ENCODE peak calls at places on chromosome 18, in nine cellular contexts. M is PC-9; T is GM23248; D is heart right ventricle; F is upper lobe of right lung; U is naive thymus-derived CD4-positive, alpha-beta T cell; N is Panc1; Z is ovary; S is H9. B is an unnamed sample. For H3K27me3 and H3K4me1, the result is how much of the 10 kb centered on the place peaks cover.

GRCh38 chr18:3814840-3815239 is 364.9 kb downstream of the TGIF1 start:
- DNase-seq in M (no peak), T (peak), D (no peak), F (no peak), U (no peak), N (no peak), Z (no peak), S (no peak), B (no peak)

GRCh38 chr18:26549103-26549485 is 741 bp upstream of the KCTD1 start:
- DNase-seq in M (peak), T (peak), D (peak), F (peak), U (peak), N (no peak), Z (no peak), S (no peak), B (no peak)

GRCh38 chr18:46333371-46334199 is 229.4 kb downstream of the HAUS1 start:
- DNase-seq in M (peak), T (peak), D (peak), F (peak), U (peak), N (no peak), Z (no peak), S (no peak), B (no peak)

GRCh38 chr18:58106674-58107058 is 62.6 kb downstream of the NEDD4L start:
- DNase-seq in M (no peak), T (no peak), D (no peak), F (no peak), U (no peak), N (no peak), Z (no peak), S (no peak), B (no peak)

GRCh38 chr18:53702480-53702879 is 522.0 kb downstream of the MBD2 start:
- DNase-seq in M (no peak), T (no peak), D (no peak), F (no peak), U (no peak), N (no peak), Z (no peak), S (no peak), B (no peak)

GRCh38 chr18:68735498-68736343 is 20.8 kb upstream of the TMX3 start:
- DNase-seq in M (peak), T (peak), D (no peak), F (no peak), U (no peak), N (peak), Z (no peak), S (no peak), B (peak)

GRCh38 chr18:26813043-26813442 is 52.5 kb downstream of the AQP4 start:
- DNase-seq in M (no peak), T (peak), D (peak), F (no peak), U (no peak), N (peak), Z (peak), S (peak), B (no peak)

GRCh38 chr18:47775961-47776360 is 154.5 kb downstream of the SMAD2 start:
- DNase-seq in M (no peak), T (peak), D (no peak), F (no peak), U (no peak), N (no peak), Z (no peak), S (no peak), B (no peak)

GRCh38 chr18:62486290-62486964 is 36.4 kb upstream of the ZCCHC2 start:
- DNase-seq in M (peak), T (peak), D (no peak), F (no peak), U (no peak), N (peak), Z (no peak), S (no peak), B (no peak)

GRCh38 chr18:43013489-43013888 is 102.0 kb downstream of the RIT2 start:
- DNase-seq in M (no peak), T (peak), D (no peak), F (no peak), U (no peak), N (no peak), Z (no peak), S (no peak), B (no peak)

DNA sequence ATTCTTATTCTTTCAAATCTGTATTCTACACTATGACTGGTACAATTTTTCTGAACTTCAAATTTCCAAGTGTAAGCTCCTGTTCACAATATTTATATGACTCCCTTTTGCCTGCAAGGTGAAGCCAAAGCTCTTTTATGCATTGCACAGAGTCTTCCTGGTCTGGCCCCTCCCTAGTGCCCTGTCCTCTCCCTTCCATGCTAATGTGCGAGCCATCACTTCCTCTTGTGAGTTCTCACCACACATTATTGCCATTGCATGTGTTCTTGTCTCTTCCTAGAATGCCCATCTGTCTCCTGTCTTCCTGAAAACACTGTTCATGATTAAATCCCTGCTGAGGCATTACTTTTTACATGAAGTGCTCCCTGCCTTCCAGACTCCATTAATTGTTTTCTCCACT is 169.9 kb downstream of the MC4R start:
- DNase-seq in M (no peak), T (no peak), D (no peak), F (no peak), U (no peak), N (no peak), Z (no peak), S (no peak), B (no peak)
- H3K27me3 ChIP-seq in M (under half), T (under half), D (under half), F (under half), U (under half), N (under half), Z (under half), S (under half), B (under half)

GRCh38 chr18:22191346-22191710 is 21.9 kb downstream of the GATA6 start:
- DNase-seq in M (no peak), T (peak), D (no peak), F (no peak), U (no peak), N (no peak), Z (no peak), S (no peak), B (no peak)
- H3K4me1 ChIP-seq in M (under half), T (under half), D (half or more), F (half or more), U (under half), N (under half), Z (under half), S (under half), B (under half)

DNA sequence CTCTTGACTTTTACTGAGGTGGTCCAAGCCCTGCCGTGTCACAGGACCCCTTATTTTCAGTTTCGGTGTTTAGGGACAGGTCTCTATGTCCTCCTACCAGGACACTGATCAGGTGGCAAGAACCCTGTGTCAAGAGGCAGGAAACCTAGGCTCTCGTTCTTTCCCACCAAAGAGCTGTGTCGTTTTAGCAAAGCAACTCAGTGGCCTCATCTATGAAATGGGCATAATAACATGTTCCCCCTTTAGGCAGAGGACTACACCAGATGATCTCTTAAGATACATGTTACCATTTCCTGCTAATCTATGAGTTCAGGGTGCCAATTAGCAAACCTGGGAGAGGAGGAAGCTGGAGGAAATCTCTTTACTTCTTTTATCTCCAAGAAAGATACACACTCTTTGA is 1.9 kb downstream of the RAB31 start:
- DNase-seq in M (no peak), T (no peak), D (no peak), F (no peak), U (no peak), N (no peak), Z (no peak), S (no peak), B (peak)
- H3K27me3 ChIP-seq in M (under half), T (under half), D (under half), F (under half), U (under half), N (under half), Z (under half), S (under half), B (under half)

DNA sequence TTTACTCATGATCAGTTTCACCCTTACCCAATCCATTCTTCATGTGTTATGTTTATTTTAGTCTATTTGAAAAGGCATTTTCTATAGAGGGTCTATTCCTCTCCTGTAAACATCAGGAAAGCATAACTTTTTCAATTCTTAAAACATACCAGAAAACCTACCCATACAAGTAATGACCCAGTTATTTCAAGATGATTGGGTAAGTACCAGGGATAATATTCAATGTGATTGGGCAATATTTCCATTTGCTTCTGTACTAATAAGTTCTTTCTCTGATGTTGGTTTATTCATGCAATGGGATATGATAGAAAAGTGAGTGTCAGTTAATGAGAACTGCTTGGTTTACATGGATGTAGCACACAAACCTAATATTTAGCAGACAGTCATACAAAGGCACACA is 87.6 kb downstream of the CCBE1 start:
- DNase-seq in M (no peak), T (no peak), D (no peak), F (no peak), U (no peak), N (no peak), Z (no peak), S (no peak), B (no peak)
- H3K4me1 ChIP-seq in M (under half), T (under half), D (under half), F (under half), U (under half), N (under half), Z (under half), S (under half), B (under half)

GRCh38 chr18:78982186-78982585 is 2.6 kb downstream of the SALL3 start:
- DNase-seq in M (no peak), T (no peak), D (no peak), F (no peak), U (no peak), N (no peak), Z (no peak), S (no peak), B (no peak)
- H3K27me3 ChIP-seq in M (under half), T (half or more), D (half or more), F (half or more), U (under half), N (under half), Z (under half), S (under half), B (half or more)

GRCh38 chr18:48949606-48950535 is 894 bp downstream of the SMAD7 start:
- DNase-seq in M (peak), T (peak), D (no peak), F (peak), U (peak), N (no peak), Z (no peak), S (peak), B (no peak)

GRCh38 chr18:48951448-48952286 is 902 bp upstream of the SMAD7 start:
- DNase-seq in M (peak), T (peak), D (peak), F (peak), U (peak), N (no peak), Z (peak), S (peak), B (peak)

GRCh38 chr18:48949051-48949605 is 1.6 kb downstream of the SMAD7 start:
- DNase-seq in M (no peak), T (peak), D (peak), F (peak), U (peak), N (no peak), Z (no peak), S (no peak), B (peak)

GRCh38 chr18:48952287-48953095 is 1.7 kb upstream of the SMAD7 start:
- DNase-seq in M (peak), T (peak), D (peak), F (peak), U (peak), N (no peak), Z (peak), S (peak), B (peak)

GRCh38 chr18:48950536-48951447 is at the start of gene SMAD7:
- DNase-seq in M (no peak), T (peak), D (peak), F (peak), U (no peak), N (no peak), Z (peak), S (peak), B (no peak)
- H3K4me1 ChIP-seq in M (half or more), T (under half), D (under half), F (half or more), U (under half), N (under half), Z (under half), S (under half), B (half or more)

GRCh38 chr18:59246796-59247195 is 26.5 kb downstream of the RAX start:
- DNase-seq in M (no peak), T (no peak), D (no peak), F (no peak), U (no peak), N (no peak), Z (no peak), S (no peak), B (no peak)
- H3K27me3 ChIP-seq in M (under half), T (under half), D (half or more), F (under half), U (under half), N (under half), Z (under half), S (under half), B (under half)

GRCh38 chr18:36468161-36468560 is 170.6 kb downstream of the FHOD3 start:
- DNase-seq in M (no peak), T (no peak), D (peak), F (no peak), U (no peak), N (no peak), Z (no peak), S (no peak), B (no peak)
- H3K4me1 ChIP-seq in M (under half), T (under half), D (under half), F (under half), U (under half), N (under half), Z (under half), S (under half), B (under half)

GRCh38 chr18:8849696-8850095 is 144.3 kb downstream of the MTCL1 start:
- DNase-seq in M (no peak), T (peak), D (no peak), F (no peak), U (no peak), N (no peak), Z (no peak), S (no peak), B (no peak)
- H3K27me3 ChIP-seq in M (under half), T (under half), D (under half), F (under half), U (under half), N (under half), Z (under half), S (under half), B (under half)

DNA sequence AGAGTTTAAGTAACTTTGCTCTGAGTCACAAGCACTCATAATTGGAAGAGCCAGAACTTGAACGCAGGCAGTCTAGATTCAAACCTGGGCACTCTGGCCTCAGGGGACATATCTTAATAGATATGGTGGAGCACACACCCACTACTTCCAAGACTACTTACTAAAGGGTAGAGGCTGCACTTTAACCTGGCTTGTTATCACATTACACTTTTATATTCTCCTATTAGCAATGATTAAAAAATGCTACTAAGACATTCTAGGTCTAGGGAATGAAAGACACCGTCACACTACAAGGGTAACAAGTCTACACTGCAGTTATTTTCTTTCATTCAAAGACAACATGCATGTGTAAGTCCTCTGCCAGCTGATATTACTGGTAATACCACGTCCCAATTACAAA is 258.8 kb downstream of the ZNF521 start:
- DNase-seq in M (no peak), T (no peak), D (no peak), F (no peak), U (no peak), N (no peak), Z (no peak), S (no peak), B (no peak)
- H3K4me1 ChIP-seq in M (under half), T (under half), D (under half), F (under half), U (under half), N (under half), Z (under half), S (under half), B (under half)

B was measured in CD4-positive, CD25-positive, alpha-beta regulatory T cell.